ENCODE peak calls at places on chromosomes 11 and 22, in five cellular contexts. J is immature natural killer cell, X is germinal center, S is MCF 10A, N is hepatic stellate cell. F is an unnamed sample.

GRCh38 chr11:40129276-40129675 is 1330.2 kb downstream of the LRRC4C start:
- DNase-seq in X (no peak), S (peak; percentile 34), J (no peak), N (no peak), F (no peak)

GRCh38 chr11:413120-414081 is 1.4 kb downstream of the SIGIRR start:
- DNase-seq in N (no peak), J (no peak), S (no peak), X (no peak), F (no peak)

GRCh38 chr11:44634401-44635281 is 69.2 kb downstream of the CD82 start:
- DNase-seq in S (peak; percentile 86), J (no peak), X (no peak), N (peak; percentile 30), F (peak; percentile 85)

GRCh38 chr22:39598017-39598965 is 27.7 kb downstream of the CACNA1I start:
- DNase-seq in N (no peak), X (peak; percentile 87), S (peak; percentile 38), J (peak; percentile 38), F (peak; percentile 25)

GRCh38 chr22:42978453-42979103 is 36.4 kb downstream of the PACSIN2 start:
- DNase-seq in J (no peak), S (peak; percentile 66), X (no peak), N (no peak), F (peak; percentile 86)

GRCh38 chr11:106642331-106642730 is 375.9 kb downstream of the GUCY1A2 start:
- DNase-seq in J (no peak), N (peak; percentile 0), S (no peak), X (no peak), F (no peak)

GRCh38 chr11:33721291-33721840 is 14.9 kb downstream of the CD59 start:
- DNase-seq in J (no peak), S (peak; percentile 53), X (no peak), N (no peak), F (peak; percentile 91)

GRCh38 chr11:61952882-61953281 is 2.7 kb downstream of the BEST1 start:
- DNase-seq in J (no peak), N (no peak), X (no peak), S (no peak), F (no peak)

GRCh38 chr22:45754822-45755221 is 83.2 kb downstream of the ATXN10 start:
- DNase-seq in S (no peak), J (no peak), N (no peak), X (no peak), F (no peak)

GRCh38 chr22:38487946-38488345 is 18.2 kb downstream of the DDX17 start:
- DNase-seq in S (no peak), N (no peak), J (no peak), X (no peak), F (no peak)

GRCh38 chr11:82701847-82702520 is 31.7 kb downstream of the FAM181B start:
- DNase-seq in X (peak; percentile 25), N (peak; percentile 19), S (peak; percentile 66), J (no peak), F (peak; percentile 56)

GRCh38 chr11:14001597-14001996 is 39.1 kb downstream of the SPON1 start:
- DNase-seq in X (no peak), J (no peak), N (no peak), S (no peak), F (no peak)

GRCh38 chr22:43512279-43512678 is 100.5 kb downstream of the MPPED1 start:
- DNase-seq in S (no peak), J (no peak), X (no peak), N (no peak), F (no peak)

GRCh38 chr11:313787-314547 is at the start of gene IFITM1:
- DNase-seq in X (no peak), S (peak; percentile 74), N (peak; percentile 91), J (peak; percentile 82), F (no peak)

GRCh38 chr22:41772198-41772597 is 28.3 kb upstream of the CCDC134 start:
- DNase-seq in N (no peak), S (peak; percentile 23), X (no peak), J (no peak), F (no peak)

GRCh38 chr11:7511405-7511804 is 2.4 kb upstream of the PPFIBP2 start:
- DNase-seq in N (no peak), J (no peak), S (no peak), X (no peak), F (peak; percentile 90)

GRCh38 chr11:113022267-113022666 is 61.0 kb downstream of the NCAM1 start:
- DNase-seq in J (no peak), N (no peak), X (no peak), S (no peak), F (no peak)

GRCh38 chr22:29487587-29487986 is 7.6 kb downstream of the NEFH start:
- DNase-seq in X (no peak), S (no peak), J (no peak), N (no peak), F (no peak)

GRCh38 chr22:19875061-19875530 is 20.4 kb upstream of the GNB1L start:
- DNase-seq in X (no peak), S (no peak), N (no peak), J (no peak), F (no peak)

GRCh38 chr11:20488352-20488751 is 100.8 kb downstream of the PRMT3 start:
- DNase-seq in N (no peak), J (no peak), X (no peak), S (no peak), F (no peak)

F was measured in lung microvascular endothelial cell.